ENCODE peak calls at places on chromosomes 1 and 21, in five cellular contexts. L, W, P, S and E are unnamed samples.

GRCh38 chr1:162168935-162169545 is 99.5 kb downstream of the NOS1AP start:
- DNase-seq in P (peak), W (no peak), L (peak), S (peak), E (no peak)

GRCh38 chr1:177355575-177355974 is 184.8 kb downstream of the BRINP2 start:
- DNase-seq in S (peak), W (no peak), P (peak), L (peak), E (peak)

GRCh38 chr21:45075606-45076244 is 1.3 kb downstream of the ADARB1 start:
- DNase-seq in W (no peak), P (no peak), L (peak), S (no peak), E (no peak)

GRCh38 chr1:113615425-113615824 is 143.9 kb downstream of the PHTF1 start:
- DNase-seq in P (no peak), L (peak), S (peak), W (peak), E (peak)

GRCh38 chr1:218226005-218226404 is 59.1 kb upstream of the RRP15 start:
- DNase-seq in S (no peak), L (no peak), P (no peak), W (no peak), E (no peak)

GRCh38 chr1:196680107-196680506 is 28.3 kb downstream of the CFH start:
- DNase-seq in S (peak), W (no peak), L (peak), P (no peak), E (peak)

GRCh38 chr1:228155596-228156517 is 6.1 kb downstream of the GJC2 start:
- DNase-seq in P (no peak), L (no peak), W (no peak), S (no peak), E (no peak)

GRCh38 chr1:243507001-243507671 is 251.3 kb downstream of the SDCCAG8 start:
- DNase-seq in S (no peak), P (no peak), L (no peak), W (no peak), E (peak)

GRCh38 chr21:37917612-37918011 is 1.4 kb upstream of the KCNJ6 start:
- DNase-seq in L (peak), W (no peak), P (no peak), S (peak), E (peak)

GRCh38 chr1:31715097-31715872 is 11.5 kb upstream of the COL16A1 start:
- DNase-seq in L (peak), S (peak), P (peak), W (no peak), E (peak)

GRCh38 chr1:224456637-224456953 is 22.0 kb upstream of the WDR26 start:
- DNase-seq in P (no peak), S (no peak), W (no peak), L (no peak), E (no peak)

GRCh38 chr1:60281360-60281932 is 207.9 kb upstream of the C1orf87 start:
- DNase-seq in L (peak), P (peak), S (peak), W (no peak), E (peak)

GRCh38 chr1:105436589-105437259 is 1619.8 kb upstream of the PRMT6 start:
- DNase-seq in L (no peak), W (no peak), P (no peak), S (no peak), E (no peak)

GRCh38 chr1:242738702-242739225 is 214.3 kb upstream of the PLD5 start:
- DNase-seq in P (no peak), S (no peak), W (no peak), L (no peak), E (no peak)

GRCh38 chr1:78377356-78377928 is 113.3 kb upstream of the PTGFR start:
- DNase-seq in W (no peak), S (no peak), P (no peak), L (no peak), E (peak)

GRCh38 chr1:228101994-228102790 is 933 bp downstream of the C1orf35 start:
- DNase-seq in L (peak), S (no peak), W (no peak), P (peak), E (no peak)

GRCh38 chr1:23557471-23558124 is 1.7 kb downstream of the ID3 start:
- DNase-seq in W (no peak), S (no peak), L (no peak), P (no peak), E (peak)

GRCh38 chr1:204523605-204524215 is 7.5 kb downstream of the MDM4 start:
- DNase-seq in L (peak), P (no peak), S (no peak), W (no peak), E (no peak)

GRCh38 chr1:156444407-156445001 is 56.1 kb downstream of the MEF2D start:
- DNase-seq in S (no peak), L (peak), W (no peak), P (peak), E (no peak)

GRCh38 chr1:64392109-64392508 is 77.8 kb upstream of the CACHD1 start:
- DNase-seq in P (no peak), L (no peak), W (no peak), S (no peak), E (no peak)

DNA sequence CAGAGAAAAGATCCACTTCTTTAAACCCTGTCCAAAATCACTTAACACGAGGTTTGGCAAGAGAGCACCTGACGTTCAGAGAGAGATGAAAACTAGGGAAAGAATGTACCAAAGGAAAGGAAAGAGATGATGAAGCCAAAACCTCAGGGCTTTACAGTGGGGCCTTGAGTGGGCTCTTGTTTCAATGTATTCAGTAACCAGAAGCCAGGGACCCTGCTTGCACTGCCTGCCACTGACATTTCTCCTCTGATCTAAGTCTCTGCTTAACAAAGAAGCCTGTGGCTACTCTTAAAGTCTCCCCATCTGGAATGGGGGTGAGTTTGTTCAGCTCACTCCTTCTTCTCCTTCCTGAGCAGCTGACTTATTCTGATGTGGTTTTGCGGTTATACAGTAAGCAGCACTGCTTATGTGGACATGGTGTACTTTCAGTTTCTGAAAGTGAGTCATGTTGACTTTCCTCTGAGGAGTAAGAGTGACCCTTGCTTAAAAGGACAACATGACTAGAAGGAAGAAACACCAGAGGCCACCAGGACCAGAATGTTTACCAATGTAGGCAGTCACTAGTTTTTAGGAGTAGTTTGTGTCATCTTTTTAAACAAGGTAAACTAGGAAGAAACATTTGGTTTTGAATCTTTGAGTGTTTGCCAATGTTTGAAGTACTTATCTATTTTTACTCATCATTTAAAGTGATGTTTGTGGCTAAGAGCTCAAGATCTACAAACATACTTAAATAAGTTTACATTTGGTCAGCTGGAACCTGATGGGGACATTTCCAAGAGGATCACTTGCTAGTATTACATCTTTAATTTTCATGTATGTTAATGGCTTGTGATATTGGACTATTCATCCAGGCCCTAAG is 87.4 kb downstream of the FASLG start:
- DNase-seq in L (peak), W (peak), P (no peak), S (peak), E (peak)
- H2AFZ ChIP-seq in L (no peak), W (peak), P (no peak), S (no peak), E (no peak)

GRCh38 chr1:39646232-39647081 is 7.0 kb upstream of the HEYL start:
- DNase-seq in W (peak), L (no peak), P (peak), S (no peak), E (peak)
- H2AFZ ChIP-seq in W (no peak), L (no peak), P (no peak), S (peak), E (peak)

DNA sequence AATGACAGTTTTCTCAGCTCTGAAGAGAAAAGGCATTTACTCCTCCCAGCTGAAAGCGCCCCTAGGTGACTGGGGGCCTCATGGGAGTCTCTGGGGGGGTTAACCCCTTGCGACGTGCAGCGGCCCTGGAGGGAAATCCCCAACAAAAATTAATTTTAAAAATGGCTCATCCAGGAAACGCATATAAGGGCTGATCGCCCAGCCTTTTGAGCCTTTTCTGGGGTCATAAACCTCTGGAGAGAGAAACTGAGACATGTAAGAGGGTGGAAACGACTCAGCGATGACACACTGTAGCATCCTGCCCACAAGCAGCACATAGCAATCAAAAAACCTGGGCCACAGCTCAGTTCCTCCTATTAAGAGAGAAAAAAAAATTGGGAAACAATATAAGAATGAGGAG is 20.4 kb upstream of the HPDL start:
- DNase-seq in S (no peak), P (no peak), L (peak), W (no peak), E (peak)
- H2AFZ ChIP-seq in S (peak), P (no peak), L (no peak), W (peak), E (peak)

GRCh38 chr1:110136911-110137310 is 13.4 kb upstream of the SLC6A17 start:
- DNase-seq in S (no peak), W (no peak), P (peak), L (no peak), E (no peak)
- H2AFZ ChIP-seq in S (no peak), W (no peak), P (no peak), L (no peak), E (no peak)